ENCODE peak calls at places on chromosomes 4 and X, in ten cellular contexts. H, V, T, J, X, S, B, A, O and L are unnamed samples.

GRCh38 chrX:136954930-136955329 is 74.4 kb upstream of the RBMX start:
- DNase-seq in T (peak; percentile 17), A (peak; percentile 55), V (no peak), O (no peak), J (no peak), X (no peak), B (no peak), S (peak; percentile 6), H (peak; percentile 42), L (no peak)

GRCh38 chr4:138308421-138308820 is 66.3 kb upstream of the SLC7A11 start:
- DNase-seq in X (no peak), V (no peak), A (no peak), S (peak; percentile 99), T (no peak), H (peak; percentile 12), J (no peak), O (no peak), B (no peak), L (no peak)

GRCh38 chr4:30720656-30721352 is 635 bp downstream of the PCDH7 start:
- DNase-seq in B (no peak), J (no peak), X (no peak), T (no peak), H (peak; percentile 7), S (no peak), A (peak; percentile 34), V (peak; percentile 21), O (no peak), L (no peak)

GRCh38 chr4:5802565-5802964 is 90.3 kb downstream of the CRMP1 start:
- DNase-seq in T (no peak), S (no peak), X (no peak), O (no peak), V (no peak), J (no peak), H (no peak), B (no peak), A (no peak), L (no peak)

GRCh38 chr4:185738038-185738552 is 73.9 kb downstream of the SORBS2 start:
- DNase-seq in S (no peak), V (no peak), O (no peak), A (peak; percentile 94), X (no peak), B (no peak), T (no peak), H (no peak), J (no peak), L (no peak)

GRCh38 chr4:47465008-47465407 is 1.5 kb upstream of the COMMD8 start:
- DNase-seq in J (no peak), S (no peak), B (no peak), O (no peak), H (no peak), V (no peak), T (no peak), A (no peak), X (no peak), L (peak; percentile 64)

GRCh38 chr4:145734576-145735329 is 54.8 kb downstream of the C4orf51 start:
- DNase-seq in H (peak; percentile 72), X (peak; percentile 92), S (peak; percentile 99), T (no peak), A (peak; percentile 98), B (no peak), V (peak; percentile 79), J (peak; percentile 59), O (no peak), L (no peak)

GRCh38 chr4:43842594-43842993 is 606.0 kb downstream of the KCTD8 start:
- DNase-seq in X (no peak), H (no peak), T (no peak), J (no peak), A (no peak), O (no peak), V (no peak), S (no peak), B (no peak), L (no peak)

GRCh38 chrX:65932173-65933084 is 107.5 kb downstream of the VSIG4 start:
- DNase-seq in A (no peak), S (peak; percentile 93), B (no peak), H (peak; percentile 12), X (no peak), O (no peak), V (no peak), T (no peak), J (no peak), L (no peak)

GRCh38 chr4:151753056-151753455 is 7.8 kb downstream of the GATB start:
- DNase-seq in T (no peak), O (no peak), J (no peak), A (peak; percentile 1), V (no peak), H (no peak), X (no peak), B (no peak), S (peak; percentile 91), L (no peak)

GRCh38 chrX:13377537-13377936 is 57.7 kb upstream of the ATXN3L start:
- DNase-seq in T (no peak), B (no peak), J (no peak), A (peak; percentile 93), H (no peak), O (no peak), X (peak; percentile 88), V (no peak), S (peak; percentile 56), L (no peak)

GRCh38 chr4:8849266-8850073 is 22.2 kb downstream of the HMX1 start:
- DNase-seq in A (no peak), J (peak; percentile 39), V (no peak), T (no peak), O (no peak), S (no peak), B (no peak), H (no peak), X (no peak), L (no peak)

GRCh38 chr4:120520761-120521160 is 401.8 kb downstream of the PRDM5 start:
- DNase-seq in O (no peak), B (no peak), X (no peak), V (no peak), S (no peak), A (no peak), H (no peak), J (no peak), T (no peak), L (no peak)

GRCh38 chr4:66330125-66330524 is 659.8 kb upstream of the EPHA5 start:
- DNase-seq in X (no peak), A (no peak), H (no peak), S (no peak), V (no peak), B (no peak), O (no peak), T (no peak), J (no peak), L (no peak)

GRCh38 chr4:37758226-37758625 is 68.3 kb upstream of the PGM2 start:
- DNase-seq in O (no peak), B (no peak), S (peak; percentile 76), V (no peak), T (peak; percentile 30), J (no peak), X (no peak), H (no peak), A (peak; percentile 97), L (no peak)

GRCh38 chr4:66475596-66475995 is 805.3 kb upstream of the EPHA5 start:
- DNase-seq in B (no peak), V (no peak), S (no peak), T (no peak), H (no peak), J (no peak), X (no peak), O (no peak), A (peak; percentile 29), L (no peak)

GRCh38 chr4:2434420-2434819 is 15.7 kb downstream of the CFAP99 start:
- DNase-seq in J (no peak), X (no peak), A (no peak), V (no peak), S (no peak), O (no peak), H (no peak), B (no peak), T (no peak), L (no peak)

DNA sequence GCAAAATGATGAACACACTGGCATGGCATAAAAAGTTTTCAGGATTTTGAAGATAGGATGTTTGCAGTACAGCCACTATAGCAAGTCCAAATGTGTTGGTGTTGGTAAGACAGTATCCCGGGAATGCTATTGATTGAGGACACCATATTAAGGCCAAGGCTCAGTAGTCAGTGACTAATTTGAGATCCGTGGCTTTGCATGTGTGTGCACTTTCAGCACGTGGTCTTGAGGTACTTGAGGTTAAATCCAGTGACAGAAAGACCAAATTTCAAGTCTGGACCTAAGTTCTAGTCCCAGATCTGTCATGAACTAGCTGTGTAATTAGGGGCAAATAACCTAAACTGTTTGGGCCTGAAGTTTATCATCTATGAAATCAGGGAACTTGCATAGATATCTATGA is 76.5 kb upstream of the ETNPPL start:
- DNase-seq in B (no peak), X (no peak), H (no peak), A (no peak), V (no peak), J (no peak), S (no peak), O (no peak), T (no peak), L (no peak)
- H3K4me3 ChIP-seq in B (no peak overlapping the region), X (no peak overlapping the region), H (no peak overlapping the region), A (no peak overlapping the region), V (no peak overlapping the region), J (no peak overlapping the region), S (no peak overlapping the region), O (no peak overlapping the region), T (no peak overlapping the region), L (no peak overlapping the region)

GRCh38 chr4:96241819-96242218 is 401.9 kb downstream of the PDHA2 start:
- DNase-seq in J (no peak), V (no peak), T (no peak), B (no peak), H (no peak), S (no peak), X (no peak), O (no peak), A (no peak), L (no peak)

DNA sequence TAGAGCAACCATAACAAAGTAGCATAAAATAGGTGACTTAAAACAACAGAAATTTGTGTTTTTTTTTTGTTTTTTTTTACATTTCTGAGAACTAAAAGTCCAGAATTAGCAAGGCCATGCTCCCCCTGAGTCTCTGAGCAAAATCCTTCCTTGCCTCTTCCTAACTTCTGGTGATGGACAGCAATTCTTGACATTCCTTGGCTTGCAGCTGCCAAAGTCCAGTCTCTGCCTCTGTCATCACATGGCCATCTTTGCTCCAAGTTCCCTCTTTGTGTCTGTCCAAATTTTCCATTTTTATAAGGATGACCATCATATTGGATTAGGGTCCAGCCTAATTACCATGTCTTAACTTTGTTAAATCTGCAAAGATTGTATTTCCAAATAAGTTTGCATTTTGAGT is 407.2 kb downstream of the PDHA2 start:
- DNase-seq in O (no peak), J (no peak), H (no peak), S (no peak), X (no peak), T (no peak), B (no peak), V (no peak), A (no peak), L (no peak)
- H3K4me3 ChIP-seq in O (no peak overlapping the region), J (no peak overlapping the region), H (no peak overlapping the region), S (no peak overlapping the region), X (no peak overlapping the region), T (no peak overlapping the region), B (no peak overlapping the region), V (no peak overlapping the region), A (no peak overlapping the region), L (no peak overlapping the region)

GRCh38 chrX:140713174-140713539 is 3.6 kb downstream of the LINC00632 start:
- DNase-seq in V (no peak), O (no peak), S (no peak), A (no peak), B (no peak), H (no peak), X (no peak), J (no peak), T (no peak), L (no peak)
- H3K4me3 ChIP-seq in V (peak overlapping the region; percentile 36), O (no peak overlapping the region), S (no peak overlapping the region), A (no peak overlapping the region), B (no peak overlapping the region), H (peak overlapping the region; percentile 29), X (no peak overlapping the region), J (peak overlapping the region; percentile 31), T (no peak overlapping the region), L (no peak overlapping the region)

GRCh38 chr4:183906486-183906735 is 1.3 kb downstream of the STOX2 start:
- DNase-seq in J (no peak), V (no peak), X (no peak), B (no peak), T (no peak), A (no peak), O (no peak), H (no peak), S (no peak), L (no peak)
- H3K4me3 ChIP-seq in J (peak overlapping the region; percentile 68), V (peak overlapping the region; percentile 78), X (no peak overlapping the region), B (peak overlapping the region; percentile 37), T (no peak overlapping the region), A (peak overlapping the region; percentile 64), O (no peak overlapping the region), H (peak overlapping the region; percentile 66), S (peak overlapping the region; percentile 6), L (no peak overlapping the region)